ENCODE peak calls at places on chromosomes 2 and 18, in six cellular contexts. T is astrocyte, Y is heart right ventricle, K is aorta, N is fibroblast of lung, L is BE2C. I is an unnamed sample. For H3K4me1 and H3K27me3, the result is how much of the 10 kb centered on the place peaks cover.

GRCh38 chr18:79560042-79560860 is 119.4 kb upstream of the CTDP1 start:
- DNase-seq in T (no peak), Y (no peak), K (peak), N (no peak), L (no peak), I (no peak)

GRCh38 chr18:35969676-35970075 is 2.8 kb upstream of the RMP24 start:
- DNase-seq in T (no peak), Y (no peak), K (no peak), N (peak), L (no peak), I (no peak)

GRCh38 chr2:191635333-191636234 is 42.4 kb upstream of the NABP1 start:
- DNase-seq in T (peak), Y (no peak), K (no peak), N (peak), L (no peak), I (no peak)

GRCh38 chr2:28394331-28394877 is 1.7 kb downstream of the FOSL2 start:
- DNase-seq in T (peak), Y (no peak), K (peak), N (peak), L (peak), I (peak)

GRCh38 chr2:73451263-73451972 is 65.8 kb downstream of the ALMS1 start:
- DNase-seq in T (no peak), Y (no peak), K (no peak), N (no peak), L (no peak), I (no peak)

GRCh38 chr18:2920546-2921343 is 73.9 kb downstream of the EMILIN2 start:
- DNase-seq in T (no peak), Y (no peak), K (no peak), N (no peak), L (no peak), I (no peak)

GRCh38 chr2:29033172-29033571 is 41.2 kb downstream of the PCARE start:
- DNase-seq in T (peak), Y (no peak), K (no peak), N (peak), L (no peak), I (no peak)

GRCh38 chr2:69305712-69306611 is 81.1 kb downstream of the GFPT1 start:
- DNase-seq in T (no peak), Y (peak), K (peak), N (peak), L (no peak), I (peak)

GRCh38 chr2:128520787-128521186 is 202.1 kb upstream of the HS6ST1 start:
- DNase-seq in T (no peak), Y (no peak), K (no peak), N (no peak), L (no peak), I (no peak)

GRCh38 chr2:25316101-25316500 is 25.6 kb downstream of the DNMT3A start:
- DNase-seq in T (no peak), Y (no peak), K (no peak), N (no peak), L (no peak), I (peak)

GRCh38 chr2:25313711-25314513 is 27.8 kb downstream of the DNMT3A start:
- DNase-seq in T (no peak), Y (no peak), K (no peak), N (no peak), L (no peak), I (no peak)

GRCh38 chr2:25314514-25315315 is 27.0 kb downstream of the DNMT3A start:
- DNase-seq in T (peak), Y (peak), K (peak), N (peak), L (peak), I (peak)

GRCh38 chr2:25312958-25313710 is 28.6 kb downstream of the DNMT3A start:
- DNase-seq in T (no peak), Y (no peak), K (no peak), N (no peak), L (no peak), I (peak)

DNA sequence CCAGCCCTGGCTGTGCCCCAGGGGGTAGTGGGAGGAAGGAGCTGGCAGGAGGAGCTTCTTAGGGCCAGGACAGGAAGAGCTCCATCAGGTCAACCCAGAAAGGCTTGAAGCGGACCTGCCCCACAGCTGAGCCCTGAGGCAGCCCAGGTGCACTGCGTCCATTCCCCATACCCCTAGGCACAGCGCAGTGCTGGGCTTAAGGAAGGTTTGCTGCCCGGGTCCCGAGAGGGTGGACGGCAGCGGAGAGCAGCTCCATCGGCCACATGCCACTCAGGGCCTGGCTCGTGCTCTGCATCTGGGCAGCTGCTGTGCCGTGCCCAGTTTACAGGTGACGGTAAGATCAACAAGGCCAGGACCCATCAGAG is 26.4 kb downstream of the DNMT3A start:
- DNase-seq in T (no peak), Y (no peak), K (no peak), N (no peak), L (no peak), I (peak)
- H3K4me1 ChIP-seq in T (under half), Y (half or more), K (under half), N (under half), L (under half), I (under half)

DNA sequence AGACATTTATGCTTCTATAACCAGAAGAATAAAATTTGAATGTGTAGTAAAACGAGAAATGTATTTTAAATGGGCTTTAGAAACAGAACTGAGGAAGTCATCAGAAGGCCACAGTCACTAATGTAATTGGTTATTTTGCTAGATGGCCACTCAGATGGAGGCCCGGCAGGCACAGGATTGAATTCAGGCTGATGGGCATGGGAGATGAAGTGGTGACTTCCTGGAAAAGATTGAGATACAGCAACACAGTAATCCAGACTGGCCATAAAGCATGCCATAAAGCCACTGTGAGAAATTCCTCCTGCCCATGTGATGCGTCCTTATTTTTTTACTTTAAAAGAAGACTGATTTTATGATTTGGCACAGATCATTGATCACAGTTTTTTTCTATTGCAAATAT is 297.7 kb downstream of the ICOS start:
- DNase-seq in T (no peak), Y (no peak), K (no peak), N (no peak), L (no peak), I (no peak)
- H3K27me3 ChIP-seq in T (under half), Y (under half), K (under half), N (under half), L (under half), I (under half)

GRCh38 chr2:102107741-102108070 is 34.8 kb upstream of the IL1R1 start:
- DNase-seq in T (peak), Y (no peak), K (no peak), N (peak), L (no peak), I (no peak)
- H3K4me1 ChIP-seq in T (under half), Y (under half), K (under half), N (under half), L (under half), I (under half)

GRCh38 chr2:118836411-118836930 is 11.0 kb downstream of the EN1 start:
- DNase-seq in T (no peak), Y (no peak), K (no peak), N (no peak), L (no peak), I (no peak)

GRCh38 chr2:118838741-118839455 is 8.6 kb downstream of the EN1 start:
- DNase-seq in T (no peak), Y (no peak), K (no peak), N (no peak), L (no peak), I (no peak)

GRCh38 chr2:118835739-118836410 is 11.6 kb downstream of the EN1 start:
- DNase-seq in T (no peak), Y (no peak), K (no peak), N (no peak), L (no peak), I (no peak)

GRCh38 chr2:118837067-118837466 is 10.4 kb downstream of the EN1 start:
- DNase-seq in T (no peak), Y (no peak), K (no peak), N (no peak), L (no peak), I (no peak)

GRCh38 chr2:118837621-118838020 is 9.8 kb downstream of the EN1 start:
- DNase-seq in T (no peak), Y (no peak), K (no peak), N (no peak), L (no peak), I (no peak)
- H3K27me3 ChIP-seq in T (half or more), Y (half or more), K (under half), N (half or more), L (under half), I (under half)

GRCh38 chr2:66439291-66440010 is 4.5 kb downstream of the MEIS1 start:
- DNase-seq in T (no peak), Y (peak), K (peak), N (no peak), L (no peak), I (peak)
- H3K4me1 ChIP-seq in T (under half), Y (under half), K (under half), N (under half), L (under half), I (under half)

DNA sequence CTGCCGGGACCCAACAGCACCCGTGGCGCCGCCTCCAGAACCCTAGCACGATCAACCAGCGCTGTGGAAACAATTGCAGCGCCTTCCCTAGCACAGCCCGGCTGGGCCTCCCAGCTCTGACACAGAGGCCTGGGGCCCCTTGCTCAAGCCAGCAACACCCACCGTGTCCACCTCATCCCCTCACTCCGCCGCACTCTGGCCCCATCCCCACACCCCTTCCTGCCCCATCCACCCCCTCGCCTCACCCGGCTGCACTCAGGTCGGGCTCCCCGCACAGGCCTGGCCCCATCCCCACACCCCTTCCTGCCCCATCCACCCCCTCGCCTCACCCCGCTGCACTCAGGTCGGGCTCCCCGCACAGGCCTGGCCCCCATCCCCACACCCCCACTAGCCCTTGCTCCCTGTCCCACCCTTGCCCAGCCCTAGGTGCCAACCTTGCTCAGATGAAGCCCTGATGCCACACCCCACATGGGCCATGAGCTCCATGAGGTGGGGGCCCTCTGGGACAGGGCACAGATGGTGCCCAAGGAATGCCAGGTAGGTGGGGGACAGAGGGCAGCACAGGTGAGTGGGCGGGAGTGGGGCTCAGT is 28.7 kb downstream of the KIF1A start:
- DNase-seq in T (no peak), Y (peak), K (peak), N (no peak), L (peak), I (peak)
- H3K27me3 ChIP-seq in T (under half), Y (under half), K (under half), N (under half), L (under half), I (under half)